ENCODE peak calls at places on chromosomes 2 and 18, in eight cellular contexts. One of them, this sample, is unnamed.

GRCh38 chr2:37671013-37671815 is at the start of gene CDC42EP3:
- DNase-seq in effector memory CD8-positive, alpha-beta T cell: peak; percentile 51
- DNase-seq in posterior vena cava: peak; percentile 87
- DNase-seq in psoas muscle: peak; percentile 73
- DNase-seq in H9: peak; percentile 78
- DNase-seq in NCI-H748 treated with DMSO at 0.1 percent for 48 hours: peak; percentile 40
- DNase-seq in NCI-H1417: peak; percentile 94
- DNase-seq in T-helper 17 cell: peak; percentile 81
- DNase-seq in this sample: peak; percentile 15

GRCh38 chr2:167954500-167954899 is 292.9 kb downstream of the STK39 start:
- DNase-seq in effector memory CD8-positive, alpha-beta T cell: no peak
- DNase-seq in posterior vena cava: no peak
- DNase-seq in psoas muscle: no peak
- DNase-seq in H9: no peak
- DNase-seq in NCI-H748 treated with DMSO at 0.1 percent for 48 hours: no peak
- DNase-seq in NCI-H1417: no peak
- DNase-seq in T-helper 17 cell: no peak
- DNase-seq in this sample: no peak

GRCh38 chr18:6875764-6876163 is 146.2 kb downstream of the ARHGAP28 start:
- DNase-seq in effector memory CD8-positive, alpha-beta T cell: no peak
- DNase-seq in posterior vena cava: no peak
- DNase-seq in psoas muscle: no peak
- DNase-seq in H9: no peak
- DNase-seq in NCI-H748 treated with DMSO at 0.1 percent for 48 hours: no peak
- DNase-seq in NCI-H1417: no peak
- DNase-seq in T-helper 17 cell: no peak
- DNase-seq in this sample: no peak

GRCh38 chr2:171089489-171089888 is 71.2 kb downstream of the TLK1 start:
- DNase-seq in effector memory CD8-positive, alpha-beta T cell: no peak
- DNase-seq in posterior vena cava: no peak
- DNase-seq in psoas muscle: no peak
- DNase-seq in H9: no peak
- DNase-seq in NCI-H748 treated with DMSO at 0.1 percent for 48 hours: no peak
- DNase-seq in NCI-H1417: no peak
- DNase-seq in T-helper 17 cell: no peak
- DNase-seq in this sample: no peak

GRCh38 chr2:160269365-160269764 is 69.3 kb upstream of the ITGB6 start:
- DNase-seq in effector memory CD8-positive, alpha-beta T cell: peak; percentile 7
- DNase-seq in posterior vena cava: no peak
- DNase-seq in psoas muscle: no peak
- DNase-seq in H9: no peak
- DNase-seq in NCI-H748 treated with DMSO at 0.1 percent for 48 hours: no peak
- DNase-seq in NCI-H1417: no peak
- DNase-seq in T-helper 17 cell: no peak
- DNase-seq in this sample: no peak

GRCh38 chr2:235727186-235727585 is 233.3 kb downstream of the AGAP1 start:
- DNase-seq in effector memory CD8-positive, alpha-beta T cell: no peak
- DNase-seq in posterior vena cava: no peak
- DNase-seq in psoas muscle: peak; percentile 46
- DNase-seq in H9: no peak
- DNase-seq in NCI-H748 treated with DMSO at 0.1 percent for 48 hours: no peak
- DNase-seq in NCI-H1417: no peak
- DNase-seq in T-helper 17 cell: no peak
- DNase-seq in this sample: no peak

GRCh38 chr2:217953531-217953932 is 49.3 kb downstream of the TNS1 start:
- DNase-seq in effector memory CD8-positive, alpha-beta T cell: no peak
- DNase-seq in posterior vena cava: peak; percentile 78
- DNase-seq in psoas muscle: no peak
- DNase-seq in H9: no peak
- DNase-seq in NCI-H748 treated with DMSO at 0.1 percent for 48 hours: no peak
- DNase-seq in NCI-H1417: no peak
- DNase-seq in T-helper 17 cell: no peak
- DNase-seq in this sample: no peak

GRCh38 chr18:46369323-46369722 is 265.1 kb downstream of the HAUS1 start:
- DNase-seq in effector memory CD8-positive, alpha-beta T cell: no peak
- DNase-seq in posterior vena cava: no peak
- DNase-seq in psoas muscle: no peak
- DNase-seq in H9: peak; percentile 55
- DNase-seq in NCI-H748 treated with DMSO at 0.1 percent for 48 hours: no peak
- DNase-seq in NCI-H1417: no peak
- DNase-seq in T-helper 17 cell: no peak
- DNase-seq in this sample: no peak

GRCh38 chr2:38202713-38203454 is 126.9 kb upstream of the CYP1B1 start:
- DNase-seq in effector memory CD8-positive, alpha-beta T cell: no peak
- DNase-seq in posterior vena cava: no peak
- DNase-seq in psoas muscle: no peak
- DNase-seq in H9: no peak
- DNase-seq in NCI-H748 treated with DMSO at 0.1 percent for 48 hours: no peak
- DNase-seq in NCI-H1417: no peak
- DNase-seq in T-helper 17 cell: no peak
- DNase-seq in this sample: no peak

GRCh38 chr2:112881217-112882000 is 29.6 kb upstream of the IL37 start:
- DNase-seq in effector memory CD8-positive, alpha-beta T cell: no peak
- DNase-seq in posterior vena cava: no peak
- DNase-seq in psoas muscle: no peak
- DNase-seq in H9: no peak
- DNase-seq in NCI-H748 treated with DMSO at 0.1 percent for 48 hours: no peak
- DNase-seq in NCI-H1417: no peak
- DNase-seq in T-helper 17 cell: no peak
- DNase-seq in this sample: no peak

GRCh38 chr2:68813596-68813995 is 57.6 kb downstream of the BMP10 start:
- DNase-seq in effector memory CD8-positive, alpha-beta T cell: no peak
- DNase-seq in posterior vena cava: no peak
- DNase-seq in psoas muscle: no peak
- DNase-seq in H9: no peak
- DNase-seq in NCI-H748 treated with DMSO at 0.1 percent for 48 hours: no peak
- DNase-seq in NCI-H1417: no peak
- DNase-seq in T-helper 17 cell: no peak
- DNase-seq in this sample: no peak

GRCh38 chr18:75691483-75691882 is 264.0 kb upstream of the SMIM21 start:
- DNase-seq in effector memory CD8-positive, alpha-beta T cell: no peak
- DNase-seq in posterior vena cava: no peak
- DNase-seq in psoas muscle: no peak
- DNase-seq in H9: peak; percentile 45
- DNase-seq in NCI-H748 treated with DMSO at 0.1 percent for 48 hours: no peak
- DNase-seq in NCI-H1417: no peak
- DNase-seq in T-helper 17 cell: no peak
- DNase-seq in this sample: no peak

GRCh38 chr2:29443627-29444026 is 328.4 kb downstream of the CLIP4 start:
- DNase-seq in effector memory CD8-positive, alpha-beta T cell: no peak
- DNase-seq in posterior vena cava: no peak
- DNase-seq in psoas muscle: no peak
- DNase-seq in H9: no peak
- DNase-seq in NCI-H748 treated with DMSO at 0.1 percent for 48 hours: no peak
- DNase-seq in NCI-H1417: peak; percentile 16
- DNase-seq in T-helper 17 cell: no peak
- DNase-seq in this sample: no peak

GRCh38 chr2:39266906-39267434 is 23.2 kb upstream of the CDKL4 start:
- DNase-seq in effector memory CD8-positive, alpha-beta T cell: no peak
- DNase-seq in posterior vena cava: no peak
- DNase-seq in psoas muscle: no peak
- DNase-seq in H9: no peak
- DNase-seq in NCI-H748 treated with DMSO at 0.1 percent for 48 hours: no peak
- DNase-seq in NCI-H1417: no peak
- DNase-seq in T-helper 17 cell: no peak
- DNase-seq in this sample: no peak

GRCh38 chr18:49734836-49735235 is 78.5 kb downstream of the ACAA2 start:
- DNase-seq in effector memory CD8-positive, alpha-beta T cell: no peak
- DNase-seq in posterior vena cava: no peak
- DNase-seq in psoas muscle: no peak
- DNase-seq in H9: no peak
- DNase-seq in NCI-H748 treated with DMSO at 0.1 percent for 48 hours: no peak
- DNase-seq in NCI-H1417: no peak
- DNase-seq in T-helper 17 cell: no peak
- DNase-seq in this sample: no peak

GRCh38 chr18:54717673-54718435 is 110.4 kb upstream of the RAB27B start:
- DNase-seq in effector memory CD8-positive, alpha-beta T cell: peak; percentile 36
- DNase-seq in posterior vena cava: no peak
- DNase-seq in psoas muscle: no peak
- DNase-seq in H9: peak; percentile 71
- DNase-seq in NCI-H748 treated with DMSO at 0.1 percent for 48 hours: no peak
- DNase-seq in NCI-H1417: peak; percentile 53
- DNase-seq in T-helper 17 cell: no peak
- DNase-seq in this sample: peak; percentile 12

GRCh38 chr2:43950383-43951008 is 45.3 kb downstream of the LRPPRC start:
- DNase-seq in effector memory CD8-positive, alpha-beta T cell: peak; percentile 30
- DNase-seq in posterior vena cava: no peak
- DNase-seq in psoas muscle: no peak
- DNase-seq in H9: no peak
- DNase-seq in NCI-H748 treated with DMSO at 0.1 percent for 48 hours: peak; percentile 14
- DNase-seq in NCI-H1417: peak; percentile 32
- DNase-seq in T-helper 17 cell: no peak
- DNase-seq in this sample: peak; percentile 4

GRCh38 chr2:239825705-239825979 is 199.5 kb downstream of the NDUFA10 start:
- DNase-seq in effector memory CD8-positive, alpha-beta T cell: no peak
- DNase-seq in posterior vena cava: no peak
- DNase-seq in psoas muscle: no peak
- DNase-seq in H9: peak; percentile 13
- DNase-seq in NCI-H748 treated with DMSO at 0.1 percent for 48 hours: no peak
- DNase-seq in NCI-H1417: no peak
- DNase-seq in T-helper 17 cell: no peak
- DNase-seq in this sample: no peak

GRCh38 chr18:63697261-63697660 is 5.5 kb upstream of the SERPINB11 start:
- DNase-seq in effector memory CD8-positive, alpha-beta T cell: no peak
- DNase-seq in posterior vena cava: no peak
- DNase-seq in psoas muscle: no peak
- DNase-seq in H9: no peak
- DNase-seq in NCI-H748 treated with DMSO at 0.1 percent for 48 hours: no peak
- DNase-seq in NCI-H1417: no peak
- DNase-seq in T-helper 17 cell: no peak
- DNase-seq in this sample: no peak

GRCh38 chr2:115558725-115559124 is 1116.3 kb downstream of the DPP10 start:
- DNase-seq in effector memory CD8-positive, alpha-beta T cell: no peak
- DNase-seq in posterior vena cava: no peak
- DNase-seq in psoas muscle: no peak
- DNase-seq in H9: no peak
- DNase-seq in NCI-H748 treated with DMSO at 0.1 percent for 48 hours: no peak
- DNase-seq in NCI-H1417: peak; percentile 10
- DNase-seq in T-helper 17 cell: no peak
- DNase-seq in this sample: no peak

GRCh38 chr18:79631096-79631507 is 48.5 kb upstream of the CTDP1 start:
- DNase-seq in effector memory CD8-positive, alpha-beta T cell: no peak
- DNase-seq in posterior vena cava: no peak
- DNase-seq in psoas muscle: no peak
- DNase-seq in H9: no peak
- DNase-seq in NCI-H748 treated with DMSO at 0.1 percent for 48 hours: no peak
- DNase-seq in NCI-H1417: no peak
- DNase-seq in T-helper 17 cell: no peak
- DNase-seq in this sample: no peak

GRCh38 chr18:12366379-12366778 is 10.6 kb downstream of the AFG3L2 start:
- DNase-seq in effector memory CD8-positive, alpha-beta T cell: no peak
- DNase-seq in posterior vena cava: no peak
- DNase-seq in psoas muscle: no peak
- DNase-seq in H9: no peak
- DNase-seq in NCI-H748 treated with DMSO at 0.1 percent for 48 hours: no peak
- DNase-seq in NCI-H1417: no peak
- DNase-seq in T-helper 17 cell: no peak
- DNase-seq in this sample: no peak

GRCh38 chr2:68594041-68594440 is 49.3 kb upstream of the PROKR1 start:
- DNase-seq in effector memory CD8-positive, alpha-beta T cell: no peak
- DNase-seq in posterior vena cava: no peak
- DNase-seq in psoas muscle: no peak
- DNase-seq in H9: no peak
- DNase-seq in NCI-H748 treated with DMSO at 0.1 percent for 48 hours: no peak
- DNase-seq in NCI-H1417: no peak
- DNase-seq in T-helper 17 cell: no peak
- DNase-seq in this sample: no peak

GRCh38 chr2:164967781-164968228 is 12.5 kb upstream of the SLC38A11 start:
- DNase-seq in effector memory CD8-positive, alpha-beta T cell: no peak
- DNase-seq in posterior vena cava: no peak
- DNase-seq in psoas muscle: no peak
- DNase-seq in H9: no peak
- DNase-seq in NCI-H748 treated with DMSO at 0.1 percent for 48 hours: no peak
- DNase-seq in NCI-H1417: no peak
- DNase-seq in T-helper 17 cell: no peak
- DNase-seq in this sample: no peak

GRCh38 chr2:181307203-181307991 is 149.8 kb upstream of the ITGA4 start:
- DNase-seq in effector memory CD8-positive, alpha-beta T cell: no peak
- DNase-seq in posterior vena cava: no peak
- DNase-seq in psoas muscle: no peak
- DNase-seq in H9: no peak
- DNase-seq in NCI-H748 treated with DMSO at 0.1 percent for 48 hours: no peak
- DNase-seq in NCI-H1417: no peak
- DNase-seq in T-helper 17 cell: no peak
- DNase-seq in this sample: no peak

GRCh38 chr2:58239243-58239642 is 1.9 kb downstream of the FANCL start:
- DNase-seq in effector memory CD8-positive, alpha-beta T cell: no peak
- DNase-seq in posterior vena cava: no peak
- DNase-seq in psoas muscle: no peak
- DNase-seq in H9: no peak
- DNase-seq in NCI-H748 treated with DMSO at 0.1 percent for 48 hours: no peak
- DNase-seq in NCI-H1417: no peak
- DNase-seq in T-helper 17 cell: no peak
- DNase-seq in this sample: no peak

GRCh38 chr2:142100967-142101366 is 29.8 kb downstream of the LRP1B start:
- DNase-seq in effector memory CD8-positive, alpha-beta T cell: no peak
- DNase-seq in posterior vena cava: no peak
- DNase-seq in psoas muscle: no peak
- DNase-seq in H9: no peak
- DNase-seq in NCI-H748 treated with DMSO at 0.1 percent for 48 hours: peak; percentile 8
- DNase-seq in NCI-H1417: peak; percentile 4
- DNase-seq in T-helper 17 cell: no peak
- DNase-seq in this sample: no peak

GRCh38 chr2:10502803-10503107 is 54.6 kb upstream of the ODC1 start:
- DNase-seq in effector memory CD8-positive, alpha-beta T cell: no peak
- DNase-seq in posterior vena cava: no peak
- DNase-seq in psoas muscle: no peak
- DNase-seq in H9: no peak
- DNase-seq in NCI-H748 treated with DMSO at 0.1 percent for 48 hours: no peak
- DNase-seq in NCI-H1417: no peak
- DNase-seq in T-helper 17 cell: no peak
- DNase-seq in this sample: no peak

GRCh38 chr2:227456772-227457171 is 15.2 kb upstream of the AGFG1 start:
- DNase-seq in effector memory CD8-positive, alpha-beta T cell: no peak
- DNase-seq in posterior vena cava: no peak
- DNase-seq in psoas muscle: no peak
- DNase-seq in H9: no peak
- DNase-seq in NCI-H748 treated with DMSO at 0.1 percent for 48 hours: no peak
- DNase-seq in NCI-H1417: no peak
- DNase-seq in T-helper 17 cell: no peak
- DNase-seq in this sample: no peak

GRCh38 chr2:137715731-137716191 is 248.5 kb upstream of the HNMT start:
- DNase-seq in effector memory CD8-positive, alpha-beta T cell: no peak
- DNase-seq in posterior vena cava: peak; percentile 44
- DNase-seq in psoas muscle: no peak
- DNase-seq in H9: no peak
- DNase-seq in NCI-H748 treated with DMSO at 0.1 percent for 48 hours: no peak
- DNase-seq in NCI-H1417: no peak
- DNase-seq in T-helper 17 cell: no peak
- DNase-seq in this sample: no peak

GRCh38 chr18:21330122-21330701 is 88.2 kb downstream of the GREB1L start:
- DNase-seq in effector memory CD8-positive, alpha-beta T cell: no peak
- DNase-seq in posterior vena cava: no peak
- DNase-seq in psoas muscle: peak; percentile 15
- DNase-seq in H9: no peak
- DNase-seq in NCI-H748 treated with DMSO at 0.1 percent for 48 hours: no peak
- DNase-seq in NCI-H1417: no peak
- DNase-seq in T-helper 17 cell: no peak
- DNase-seq in this sample: no peak

This sample was measured in NCI-H1930.